ENCODE peak calls at places on chromosomes 1 and 21, in five cellular contexts. U is fibroblast of lung, L is cardiac muscle cell, H is heart right ventricle, K is right cardiac atrium. B is an unnamed sample. For H3K9me3, the result is how much of the 10 kb centered on the place peaks cover.

GRCh38 chr1:164560076-164560475 is 1.1 kb downstream of the PBX1 start:
- DNase-seq in H (no peak), U (peak), K (no peak), L (no peak), B (peak)

GRCh38 chr1:21939650-21940374 is 2.7 kb upstream of the HSPG2 start:
- DNase-seq in H (peak), U (peak), L (peak), K (peak), B (peak)

GRCh38 chr1:99603699-99604595 is 42.0 kb upstream of the PALMD start:
- DNase-seq in U (peak), H (no peak), K (no peak), L (peak), B (no peak)

GRCh38 chr1:3919706-3920105 is 19.6 kb upstream of the C1orf174 start:
- DNase-seq in U (no peak), H (no peak), K (no peak), L (no peak), B (no peak)

GRCh38 chr1:209926045-209926444 is 12.0 kb upstream of the SYT14 start:
- DNase-seq in K (no peak), U (peak), H (no peak), L (peak), B (no peak)

GRCh38 chr1:16717174-16718108 is 22.9 kb upstream of the RNU1-4 start:
- DNase-seq in U (peak), K (peak), L (no peak), H (no peak), B (no peak)

GRCh38 chr1:68590473-68590872 is 93.6 kb upstream of the DEPDC1 start:
- DNase-seq in H (no peak), U (no peak), K (no peak), L (no peak), B (no peak)

GRCh38 chr1:212625781-212626450 is 17.4 kb downstream of the ATF3 start:
- DNase-seq in H (no peak), L (no peak), U (no peak), K (no peak), B (no peak)

GRCh38 chr1:53482441-53483153 is 23.4 kb downstream of the DMRTB1 start:
- DNase-seq in L (no peak), H (no peak), K (no peak), U (no peak), B (no peak)

GRCh38 chr21:45768011-45768740 is 124.7 kb downstream of the PCBP3 start:
- DNase-seq in H (no peak), K (no peak), U (peak), L (peak), B (no peak)

GRCh38 chr1:37958690-37959089 is 11.8 kb upstream of the INPP5B start:
- DNase-seq in U (peak), K (no peak), H (no peak), L (peak), B (no peak)

GRCh38 chr1:188782220-188782841 is 1695.3 kb downstream of the BRINP3 start:
- DNase-seq in L (peak), K (no peak), H (no peak), U (peak), B (no peak)

GRCh38 chr1:70896224-70896623 is 151.4 kb downstream of the PTGER3 start:
- DNase-seq in U (no peak), K (no peak), L (no peak), H (no peak), B (no peak)

GRCh38 chr1:76640092-76640491 is 227.2 kb upstream of the ST6GALNAC5 start:
- DNase-seq in H (no peak), L (peak), K (no peak), U (peak), B (no peak)

GRCh38 chr1:181097242-181097641 is 8.7 kb downstream of the IER5 start:
- DNase-seq in K (no peak), U (peak), H (no peak), L (no peak), B (no peak)

GRCh38 chr1:167721617-167722151 is at the start of gene MPZL1:
- DNase-seq in L (peak), H (peak), U (peak), K (peak), B (peak)

GRCh38 chr1:168135982-168136708 is 585 bp downstream of the GPR161 start:
- DNase-seq in K (peak), H (no peak), U (peak), L (peak), B (peak)

GRCh38 chr1:55147504-55147903 is 67.7 kb downstream of the USP24 start:
- DNase-seq in K (no peak), L (no peak), U (no peak), H (no peak), B (no peak)

GRCh38 chr1:117590273-117590925 is 15.4 kb upstream of the TENT5C start:
- DNase-seq in K (no peak), L (no peak), H (no peak), U (no peak), B (no peak)

GRCh38 chr1:50048791-50049190 is 25.0 kb upstream of the AGBL4 start:
- DNase-seq in U (no peak), H (no peak), L (no peak), K (no peak), B (no peak)

GRCh38 chr1:219548386-219548785 is 64.5 kb downstream of the ZC3H11B start:
- DNase-seq in U (no peak), H (no peak), K (no peak), L (no peak), B (no peak)

GRCh38 chr1:183223467-183223866 is 37.4 kb downstream of the LAMC2 start:
- DNase-seq in L (no peak), K (no peak), H (no peak), U (peak), B (no peak)

GRCh38 chr1:50424045-50424939 is 1.0 kb upstream of the DMRTA2 start:
- DNase-seq in U (no peak), K (no peak), H (no peak), L (no peak), B (no peak)

GRCh38 chr1:210298296-210298695 is 30.4 kb upstream of the HHAT start:
- DNase-seq in L (no peak), K (no peak), U (no peak), H (no peak), B (no peak)

GRCh38 chr1:162678439-162678838 is 46.2 kb downstream of the DDR2 start:
- DNase-seq in U (peak), K (no peak), L (peak), H (peak), B (no peak)

GRCh38 chr1:22122273-22123070 is 20.4 kb downstream of the WNT4 start:
- DNase-seq in H (no peak), L (no peak), U (no peak), K (no peak), B (no peak)

GRCh38 chr1:206883160-206883559 is 14.1 kb upstream of the IL24 start:
- DNase-seq in K (no peak), H (no peak), U (no peak), L (peak), B (no peak)

GRCh38 chr1:159090566-159091546 is 14.3 kb upstream of the AIM2 start:
- DNase-seq in K (no peak), H (no peak), U (peak), L (peak), B (no peak)

GRCh38 chr1:83909687-83910086 is 89.2 kb downstream of the TTLL7 start:
- DNase-seq in H (no peak), K (no peak), U (peak), L (no peak), B (no peak)

GRCh38 chr21:35520302-35520701 is 471.2 kb upstream of the RUNX1 start:
- DNase-seq in H (no peak), K (no peak), L (no peak), U (no peak), B (no peak)

GRCh38 chr1:188665477-188665876 is 1812.2 kb downstream of the BRINP3 start:
- DNase-seq in H (no peak), K (no peak), L (no peak), U (no peak), B (no peak)

GRCh38 chr1:25731626-25732370 is 68.2 kb upstream of the SELENON start:
- DNase-seq in H (no peak), U (no peak), L (no peak), K (no peak), B (no peak)

GRCh38 chr21:27024971-27025370 is 58.1 kb upstream of the ADAMTS5 start:
- DNase-seq in H (no peak), L (no peak), K (no peak), U (no peak), B (no peak)

GRCh38 chr1:7646981-7647901 is 123.9 kb upstream of the VAMP3 start:
- DNase-seq in U (peak), H (peak), L (peak), K (peak), B (peak)

GRCh38 chr1:21913258-21913657 is 23.9 kb downstream of the HSPG2 start:
- DNase-seq in U (no peak), L (no peak), H (no peak), K (peak), B (no peak)

GRCh38 chr1:151485685-151486255 is 25.4 kb upstream of the CGN start:
- DNase-seq in L (peak), U (no peak), K (no peak), H (no peak), B (no peak)

GRCh38 chr1:223142795-223143759 is at the start of gene TLR5:
- DNase-seq in U (peak), H (peak), L (peak), K (peak), B (peak)

GRCh38 chr1:68113961-68114360 is 63.5 kb upstream of the DIRAS3 start:
- DNase-seq in H (no peak), K (no peak), U (no peak), L (no peak), B (no peak)

GRCh38 chr1:91020486-91020885 is 1.3 kb downstream of the ZNF644 start:
- DNase-seq in L (peak), H (no peak), K (no peak), U (no peak), B (no peak)

DNA sequence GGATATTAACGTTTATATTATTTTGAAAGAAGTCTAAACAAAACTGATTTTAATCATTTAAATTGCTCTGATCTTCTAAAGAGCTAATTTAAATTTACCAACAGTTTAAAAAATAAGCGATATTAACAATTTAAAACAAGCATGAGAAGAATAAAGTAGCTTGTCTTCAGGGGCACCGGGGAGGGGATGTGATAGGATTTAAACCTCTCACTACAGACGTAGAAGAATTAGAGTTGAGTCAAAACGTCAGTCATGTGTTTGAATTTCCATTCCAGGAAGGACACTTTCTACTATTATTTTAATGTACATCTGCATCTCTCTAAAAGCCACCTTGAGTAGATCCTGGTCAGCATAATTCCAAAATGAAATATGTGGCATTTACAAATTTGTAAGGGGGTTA is 58.2 kb upstream of the TPTE start:
- DNase-seq in U (no peak), K (no peak), L (no peak), H (no peak), B (no peak)
- H3K9me3 ChIP-seq in U (under half), K (under half), L (under half), H (under half), B (half or more)

DNA sequence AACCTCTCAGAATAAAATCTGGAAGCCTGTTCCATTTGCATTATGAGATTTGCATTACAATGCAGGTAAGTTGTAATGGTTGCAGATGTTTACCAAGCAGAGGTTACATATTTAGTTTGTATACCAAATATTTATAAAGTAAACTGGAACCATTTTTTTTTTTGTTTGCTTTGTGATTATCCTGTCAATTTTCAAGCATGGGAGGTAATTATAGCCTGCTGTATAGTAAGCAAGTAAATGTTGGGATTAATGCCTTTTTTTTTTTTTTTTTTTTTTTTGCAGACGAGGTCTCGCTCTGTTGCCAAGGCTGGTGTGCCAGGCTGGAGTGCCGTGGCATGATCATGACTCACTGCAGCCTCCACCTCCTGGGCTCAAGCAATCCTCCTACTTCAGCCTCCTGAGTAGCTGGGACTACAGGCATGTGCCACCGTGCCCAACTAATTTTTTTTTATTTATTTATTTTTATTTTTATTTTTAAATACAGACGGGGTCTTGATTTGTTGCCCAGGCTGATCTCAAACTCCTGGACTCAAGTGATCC is 21.0 kb downstream of the NFYC start:
- DNase-seq in H (no peak), U (no peak), K (no peak), L (no peak), B (no peak)
- H3K4me3 ChIP-seq in H (no peak), U (no peak), K (peak), L (peak), B (no peak)

GRCh38 chr1:247037483-247038320 is 29.8 kb upstream of the ZNF695 start:
- DNase-seq in K (no peak), H (no peak), L (no peak), U (no peak), B (no peak)

GRCh38 chr1:247047260-247047659 is 31.4 kb downstream of the ZNF670 start:
- DNase-seq in U (no peak), H (no peak), L (no peak), K (no peak), B (no peak)

GRCh38 chr1:247047702-247048101 is 30.9 kb downstream of the ZNF670 start:
- DNase-seq in L (no peak), U (no peak), H (no peak), K (no peak), B (no peak)

GRCh38 chr1:247043406-247043805 is 35.2 kb downstream of the ZNF670 start:
- DNase-seq in H (no peak), K (no peak), L (no peak), U (no peak), B (no peak)
- H3K9me3 ChIP-seq in H (half or more), K (under half), L (under half), U (under half), B (half or more)

DNA sequence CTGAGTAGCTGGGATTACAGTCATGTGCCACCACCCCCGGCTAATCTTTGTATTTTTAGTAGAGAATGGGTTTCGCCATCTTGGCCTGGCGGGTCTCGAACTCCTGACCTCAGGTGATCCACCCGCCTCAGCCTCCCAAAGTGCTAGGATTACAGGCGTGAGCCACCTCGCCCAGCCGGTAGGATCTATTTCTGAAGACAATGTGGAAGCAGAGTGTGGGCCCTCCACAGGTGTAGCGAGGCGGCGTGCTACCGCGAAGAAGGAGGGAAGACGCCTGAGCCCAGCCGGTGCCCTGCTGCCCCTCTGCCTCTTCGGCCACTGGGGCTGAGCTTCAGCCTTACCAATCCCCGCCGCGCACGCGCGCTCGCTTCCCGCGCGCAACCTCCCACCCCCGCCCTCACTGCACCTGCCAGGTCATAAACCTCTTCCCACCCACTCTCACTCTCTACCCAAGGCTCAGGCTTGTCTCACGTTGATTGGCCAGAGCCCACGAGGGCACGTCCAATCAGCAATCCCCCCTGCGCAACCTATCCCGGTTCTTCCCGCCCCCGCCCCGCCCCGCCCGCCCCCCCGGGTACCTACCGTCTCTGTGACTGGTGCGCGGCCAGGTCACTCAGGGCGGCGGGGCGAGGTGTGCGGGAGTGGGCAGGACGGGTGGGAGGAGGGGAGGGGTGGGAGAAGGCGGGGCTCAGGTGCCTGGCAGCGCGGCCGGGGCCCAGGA is 409 bp upstream of the HOOK1 start:
- DNase-seq in U (peak), L (peak), H (peak), K (peak), B (peak)
- H3K4me3 ChIP-seq in U (no peak), L (peak), H (peak), K (peak), B (peak)

DNA sequence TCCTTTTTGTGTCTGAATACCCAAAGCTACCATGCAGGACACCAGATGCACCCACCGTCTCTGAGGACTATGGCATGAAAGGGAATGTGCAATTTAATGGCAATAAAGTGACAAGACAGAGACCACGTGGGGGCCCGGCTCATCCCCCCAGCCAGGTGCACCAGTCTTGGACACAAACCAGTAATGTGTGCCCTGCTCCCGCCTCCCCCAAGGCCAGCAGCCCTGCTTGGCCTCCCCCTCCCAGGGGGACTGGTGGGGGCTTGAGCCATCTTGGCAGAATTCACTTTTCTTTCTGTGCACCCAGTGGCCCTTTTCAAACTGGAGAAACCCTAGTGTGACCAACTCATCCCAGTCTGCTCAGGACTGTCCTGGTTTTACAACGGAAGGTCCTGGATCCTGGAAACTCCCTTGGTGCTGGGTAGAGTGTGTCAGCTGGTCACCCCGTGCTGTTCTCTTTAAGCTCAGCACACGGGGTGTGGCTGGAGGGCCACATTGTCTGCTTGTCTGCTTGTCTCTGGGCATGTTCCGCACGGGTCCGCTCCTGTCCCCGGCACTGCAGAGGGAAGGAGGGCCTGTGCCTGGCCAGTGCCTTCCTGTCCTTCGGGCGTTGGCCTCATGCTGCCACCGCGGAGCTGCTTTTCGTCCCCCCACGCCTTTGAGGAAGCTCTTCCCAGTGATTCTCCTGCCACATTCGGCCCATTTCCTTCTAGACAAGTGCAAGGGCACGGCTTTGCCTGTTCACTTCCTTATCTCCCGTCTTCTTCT is 45.8 kb upstream of the TTC34 start:
- DNase-seq in L (no peak), K (no peak), H (no peak), U (no peak), B (peak)
- H3K9me3 ChIP-seq in L (under half), K (under half), H (under half), U (under half), B (under half)

DNA sequence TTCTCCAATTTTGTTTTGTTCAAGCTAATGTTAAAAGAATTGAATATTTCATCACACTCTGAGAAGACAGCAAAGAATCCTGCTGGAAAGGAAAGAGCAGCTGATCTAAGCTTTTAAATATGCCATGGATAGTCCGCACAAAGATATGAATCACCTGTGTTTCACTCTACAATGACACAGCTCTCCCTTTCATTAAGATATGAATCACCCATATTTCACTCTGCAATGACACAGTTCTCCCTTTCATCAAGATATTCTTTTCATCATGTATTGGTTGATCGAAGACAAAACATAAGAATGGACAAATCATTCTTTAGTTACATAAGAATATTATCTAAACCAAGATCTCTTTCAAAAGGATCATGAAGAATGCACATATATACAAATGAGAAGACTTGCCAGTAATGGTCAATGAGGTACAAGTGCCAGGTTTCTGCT is 367.3 kb downstream of the SMYD3 start:
- DNase-seq in K (no peak), U (peak), H (no peak), L (peak), B (no peak)
- H3K4me3 ChIP-seq in K (no peak), U (no peak), H (no peak), L (no peak), B (no peak)

GRCh38 chr1:246978281-246978680 is 29.6 kb downstream of the ZNF695 start:
- DNase-seq in K (no peak), U (no peak), H (no peak), L (no peak), B (no peak)

DNA sequence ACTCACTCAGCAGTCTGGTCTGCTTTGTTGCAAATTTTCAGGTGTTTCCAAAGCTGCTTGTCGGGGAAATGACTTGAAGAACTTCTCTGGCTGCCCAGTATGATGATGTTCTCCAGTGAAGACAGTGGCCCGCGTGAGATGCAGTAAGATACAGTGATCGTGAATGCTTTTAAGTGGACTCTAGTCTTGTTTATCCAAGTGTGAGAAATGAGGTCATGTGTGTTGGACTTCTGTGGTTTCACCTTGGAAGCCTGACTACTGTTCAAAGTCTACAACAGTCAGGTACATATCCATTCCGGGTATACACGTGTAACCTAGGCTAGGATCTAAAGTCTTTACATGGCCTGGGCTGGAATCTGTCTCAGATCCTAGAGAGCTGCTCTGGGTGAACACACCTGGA is 29.1 kb downstream of the ZNF695 start:
- DNase-seq in K (no peak), L (no peak), U (no peak), H (no peak), B (no peak)
- H3K9me3 ChIP-seq in K (under half), L (under half), U (under half), H (under half), B (half or more)

B was measured in mucosa of descending colon.